ENCODE peak calls at places on chromosomes 6 and 20, in five cellular contexts. G is HepG2, C is A549, I is K562, M is upper lobe of left lung. D is an unnamed sample.

GRCh38 chr6:137193256-137194070 is 20.0 kb upstream of the IL22RA2 start:
- ATAC-seq in M (no peak), C (no peak), G (no peak), I (no peak), D (no peak)

GRCh38 chr20:2909953-2910352 is 36.7 kb downstream of the PTPRA start:
- ATAC-seq in C (no peak), G (no peak), M (no peak), I (no peak), D (no peak)

GRCh38 chr6:153056308-153056707 is 53.8 kb upstream of the MTRF1L start:
- ATAC-seq in M (no peak), C (no peak), G (no peak), I (no peak), D (no peak)

GRCh38 chr6:39669943-39670342 is 55.3 kb downstream of the KIF6 start:
- ATAC-seq in M (no peak), G (peak), C (no peak), I (no peak), D (no peak)

GRCh38 chr6:152368761-152369624 is 268.2 kb downstream of the SYNE1 start:
- ATAC-seq in G (peak), I (no peak), M (no peak), C (no peak), D (peak)

GRCh38 chr6:24709014-24709711 is 9.8 kb downstream of the C6orf62 start:
- ATAC-seq in I (peak), C (no peak), M (no peak), G (no peak), D (no peak)

GRCh38 chr6:149458196-149458595 is 26.6 kb downstream of the ZC3H12D start:
- ATAC-seq in C (no peak), M (no peak), I (no peak), G (no peak), D (no peak)

GRCh38 chr6:53794073-53794719 is 609 bp upstream of the LRRC1 start:
- ATAC-seq in C (peak), I (no peak), G (peak), M (peak), D (peak)

GRCh38 chr6:166934174-166934573 is 22.2 kb downstream of the RNASET2 start:
- ATAC-seq in C (no peak), I (no peak), G (no peak), M (no peak), D (no peak)

GRCh38 chr20:57210054-57210910 is 56.2 kb downstream of the BMP7 start:
- ATAC-seq in M (no peak), C (no peak), G (peak), I (no peak), D (no peak)

GRCh38 chr6:132614554-132614953 is 9.5 kb downstream of the TAAR2 start:
- ATAC-seq in M (no peak), I (no peak), G (no peak), C (no peak), D (no peak)

GRCh38 chr6:138235205-138235604 is 16.9 kb upstream of the PBOV1 start:
- ATAC-seq in I (no peak), G (no peak), C (no peak), M (no peak), D (no peak)

GRCh38 chr6:118252474-118252873 is 295.6 kb upstream of the PLN start:
- ATAC-seq in G (no peak), I (peak), C (no peak), M (no peak), D (no peak)

GRCh38 chr6:24549674-24550418 is 55.1 kb downstream of the ALDH5A1 start:
- ATAC-seq in C (peak), M (no peak), I (no peak), G (peak), D (no peak)

GRCh38 chr6:34315256-34315655 is 66.5 kb upstream of the SMIM29 start:
- ATAC-seq in G (no peak), C (no peak), I (no peak), M (no peak), D (no peak)

GRCh38 chr20:5829241-5829809 is 79.1 kb downstream of the SHLD1 start:
- ATAC-seq in M (no peak), C (no peak), G (no peak), I (no peak), D (no peak)

GRCh38 chr6:122408697-122409458 is 9.4 kb downstream of the HSF2 start:
- ATAC-seq in C (no peak), I (no peak), G (no peak), M (no peak), D (no peak)

GRCh38 chr6:169832247-169832948 is 81.0 kb downstream of the ERMARD start:
- ATAC-seq in M (no peak), I (no peak), G (peak), C (no peak), D (no peak)

GRCh38 chr6:142562865-142563264 is 261.1 kb downstream of the ADGRG6 start:
- ATAC-seq in G (no peak), M (no peak), I (no peak), C (no peak), D (no peak)

GRCh38 chr20:39310363-39311037 is 348.4 kb downstream of the DHX35 start:
- ATAC-seq in G (no peak), I (no peak), C (no peak), M (no peak), D (no peak)

GRCh38 chr6:158812611-158813010 is 6.6 kb downstream of the EZR start:
- ATAC-seq in G (no peak), C (no peak), M (no peak), I (no peak), D (no peak)

GRCh38 chr6:70415660-70416059 is 2.4 kb downstream of the FAM135A start:
- ATAC-seq in I (no peak), G (no peak), C (no peak), M (no peak), D (no peak)

GRCh38 chr6:70424296-70424695 is 11.0 kb downstream of the FAM135A start:
- ATAC-seq in G (no peak), M (no peak), C (no peak), I (no peak), D (no peak)

GRCh38 chr6:70423189-70424133 is 10.2 kb downstream of the FAM135A start:
- ATAC-seq in I (no peak), C (no peak), M (no peak), G (no peak), D (no peak)

GRCh38 chr6:70421509-70421908 is 8.2 kb downstream of the FAM135A start:
- ATAC-seq in C (no peak), G (no peak), I (no peak), M (no peak), D (no peak)
- TF ChIP-seq EP300 in C (no peak), G (no peak), I (no peak), M (no peak), D (no peak)

GRCh38 chr6:36765943-36766648 is 68.5 kb downstream of the RAB44 start:
- ATAC-seq in C (peak), M (peak), I (peak), G (peak), D (peak)
- TF ChIP-seq POLR2A in C (no peak), M (no peak), I (no peak), G (no peak), D (no peak)

DNA sequence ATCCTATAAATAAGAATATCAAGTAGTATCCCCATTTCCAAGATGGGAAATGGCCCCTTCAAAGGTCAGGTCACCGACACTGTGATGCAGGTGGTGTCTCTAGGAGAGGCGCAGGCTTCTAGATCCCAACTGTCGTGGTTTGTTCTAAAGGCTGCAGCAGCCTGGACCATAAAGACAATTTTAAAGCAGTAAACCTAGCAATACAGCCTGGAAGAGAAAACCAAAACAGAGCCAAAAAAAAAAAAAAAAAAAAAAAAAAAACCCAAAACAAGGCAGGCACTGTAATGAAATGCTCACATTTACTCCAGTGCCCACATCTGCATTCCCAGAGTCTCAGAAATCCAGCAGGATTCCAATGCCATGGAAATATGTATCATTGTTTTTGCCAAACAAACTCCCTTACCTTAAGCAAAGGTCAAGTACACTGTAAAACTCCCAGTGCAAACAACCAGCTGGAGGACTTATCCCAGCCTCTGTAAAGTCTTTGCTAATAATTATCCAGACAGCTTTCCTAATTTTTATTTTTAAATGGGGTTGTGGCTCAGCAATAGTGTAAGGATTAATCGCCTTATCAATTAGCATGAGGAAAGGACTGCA is 98.2 kb downstream of the PSMG4 start:
- ATAC-seq in I (no peak), M (peak), G (peak), C (peak), D (no peak)
- H3K27ac ChIP-seq in I (peak), M (peak), G (peak), C (peak), D (peak)

GRCh38 chr6:11427827-11428245 is 109.7 kb upstream of the TMEM170B start:
- ATAC-seq in C (no peak), M (no peak), I (no peak), G (peak), D (no peak)
- TF ChIP-seq EP300 in C (no peak), M (no peak), I (no peak), G (no peak), D (no peak)

DNA sequence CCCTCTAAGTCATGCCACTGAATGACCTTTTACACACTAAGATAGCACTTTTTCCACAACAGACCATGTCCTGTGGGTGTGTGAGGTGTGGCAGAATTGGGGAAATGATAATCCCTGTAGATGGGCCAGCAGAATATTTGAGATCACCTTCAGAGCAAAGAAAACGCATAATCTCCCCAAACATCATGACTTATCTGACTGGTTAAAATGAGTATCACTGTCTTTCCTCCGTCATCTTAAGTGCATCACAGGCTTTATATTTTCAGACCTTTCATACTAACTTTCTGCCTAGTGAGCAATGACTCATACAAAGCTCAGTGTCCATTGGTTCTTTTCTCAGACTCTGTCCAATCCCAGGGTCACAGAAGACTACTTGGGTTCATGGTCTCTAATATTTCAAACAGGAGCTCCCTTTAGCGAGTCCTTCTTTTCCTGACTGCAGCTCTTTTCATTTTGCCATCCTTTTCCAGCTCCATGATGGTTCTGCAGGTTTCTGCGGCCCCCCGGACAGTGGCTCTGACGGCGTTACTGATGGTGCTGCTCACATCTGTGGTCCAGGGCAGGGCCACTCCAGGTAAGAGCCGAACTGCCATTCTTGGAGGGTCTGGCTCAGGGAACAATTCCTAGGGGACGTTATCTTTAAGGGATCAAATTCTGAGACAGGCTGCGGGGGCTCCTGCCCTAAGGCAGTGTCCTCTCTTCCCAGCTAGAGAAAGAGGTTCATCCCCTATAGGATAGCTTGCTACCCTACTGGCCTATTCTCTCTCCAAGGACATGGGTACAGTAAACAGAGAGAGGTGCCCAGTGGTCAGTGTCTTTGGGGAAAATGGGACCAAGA is at the start of gene HLA-DPB1:
- ATAC-seq in M (peak), G (peak), C (peak), I (peak), D (peak)
- TF ChIP-seq POLR2A in M (no peak), G (no peak), C (no peak), I (no peak), D (no peak)

GRCh38 chr6:139290787-139291294 is 957 bp downstream of the TXLNB start:
- ATAC-seq in I (no peak), M (peak), G (no peak), C (no peak), D (peak)
- H3K27ac ChIP-seq in I (no peak), M (peak), G (no peak), C (no peak), D (peak)

GRCh38 chr6:106547961-106548453 is 81.3 kb downstream of the RTN4IP1 start:
- ATAC-seq in I (peak), M (no peak), C (no peak), G (peak), D (no peak)
- TF ChIP-seq EP300 in I (no peak), M (no peak), C (no peak), G (no peak), D (no peak)

GRCh38 chr20:4038676-4039075 is 23.3 kb upstream of the RNF24 start:
- ATAC-seq in M (no peak), G (no peak), I (no peak), C (no peak), D (no peak)

GRCh38 chr20:4041748-4042411 is 26.5 kb upstream of the RNF24 start:
- ATAC-seq in G (no peak), C (peak), I (peak), M (peak), D (no peak)

GRCh38 chr20:4040283-4041179 is 25.2 kb upstream of the RNF24 start:
- ATAC-seq in G (no peak), I (no peak), C (no peak), M (peak), D (no peak)

GRCh38 chr20:4036351-4036750 is 21.0 kb upstream of the RNF24 start:
- ATAC-seq in G (no peak), I (no peak), C (no peak), M (no peak), D (no peak)

DNA sequence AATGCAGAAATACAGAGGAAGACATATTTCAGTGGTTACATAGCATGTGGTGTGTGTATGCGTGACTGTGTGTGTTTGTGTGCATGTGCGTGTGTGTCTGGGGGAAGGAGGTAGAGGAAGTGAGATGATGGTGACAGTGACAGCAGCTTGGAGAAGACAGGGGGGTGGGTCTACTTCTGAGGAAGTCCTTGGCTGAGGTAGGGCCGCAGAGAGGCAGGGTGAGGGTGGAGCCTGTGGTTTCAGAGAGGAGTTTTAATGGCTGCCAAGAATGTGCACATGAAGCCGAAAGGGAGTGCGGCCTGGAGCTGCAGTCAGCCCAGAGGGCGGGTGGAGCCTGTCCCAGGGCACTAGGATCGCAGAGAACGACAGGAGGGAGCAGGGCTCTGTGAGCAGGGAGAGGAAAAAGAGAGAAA is 22.7 kb upstream of the RNF24 start:
- ATAC-seq in M (peak), I (peak), C (peak), G (peak), D (peak)
- TF ChIP-seq POLR2A in M (no peak), I (peak), C (no peak), G (no peak), D (no peak)

DNA sequence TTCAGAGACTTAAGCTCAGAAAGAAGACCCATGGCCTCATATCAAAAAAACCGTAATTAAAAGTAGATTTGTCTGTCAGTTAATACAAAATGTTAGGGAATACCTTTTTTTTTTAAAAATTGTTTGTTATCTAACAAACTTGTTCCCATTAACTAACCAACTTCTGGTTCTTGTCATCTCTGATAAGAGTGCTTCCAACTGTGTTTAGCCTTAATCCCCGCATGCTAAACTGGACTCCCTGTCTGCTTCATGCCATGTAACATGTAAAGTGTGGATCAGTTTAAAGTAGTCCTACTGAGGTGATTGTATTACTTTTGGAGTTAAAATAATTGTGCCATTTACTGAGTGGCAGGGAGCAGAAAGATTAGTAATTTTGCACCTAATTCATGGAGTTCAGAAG is 6.3 kb downstream of the JARID2 start:
- ATAC-seq in G (no peak), M (no peak), C (no peak), I (peak), D (no peak)
- H3K27ac ChIP-seq in G (no peak), M (no peak), C (no peak), I (peak), D (no peak)

D was measured in gastroesophageal sphincter.